ENCODE peak calls at places on chromosomes 3 and 15, in four cellular contexts. J, G, W and U are unnamed samples.

GRCh38 chr3:10419637-10420232 is 85.7 kb downstream of the ATP2B2 start:
- DNase-seq in J (no peak), G (no peak), W (no peak), U (no peak)

GRCh38 chr15:62665449-62665848 is 377.1 kb upstream of the TPM1 start:
- DNase-seq in J (no peak), G (peak), W (no peak), U (no peak)

GRCh38 chr15:69346112-69346511 is 47.4 kb downstream of the PAQR5 start:
- DNase-seq in J (no peak), G (peak), W (no peak), U (no peak)

GRCh38 chr15:74793135-74794028 is 11.5 kb downstream of the CSK start:
- DNase-seq in J (no peak), G (no peak), W (no peak), U (peak)

GRCh38 chr15:63241316-63241715 is 36.1 kb upstream of the APH1B start:
- DNase-seq in J (no peak), G (no peak), W (no peak), U (no peak)

GRCh38 chr3:7241584-7242302 is 380.8 kb downstream of the GRM7 start:
- DNase-seq in J (no peak), G (no peak), W (no peak), U (no peak)

GRCh38 chr3:37031115-37031682 is 37.9 kb downstream of the MLH1 start:
- DNase-seq in J (no peak), G (peak), W (no peak), U (no peak)

GRCh38 chr3:150275946-150276345 is 132.2 kb upstream of the TSC22D2 start:
- DNase-seq in J (no peak), G (no peak), W (no peak), U (no peak)

GRCh38 chr3:16548721-16549120 is 35.2 kb upstream of the RFTN1 start:
- DNase-seq in J (no peak), G (peak), W (no peak), U (no peak)

GRCh38 chr15:74235962-74236361 is at the start of gene CCDC33:
- DNase-seq in J (no peak), G (no peak), W (peak), U (no peak)

GRCh38 chr3:58666683-58667082 is at the start of gene FAM3D:
- DNase-seq in J (no peak), G (no peak), W (no peak), U (no peak)

GRCh38 chr3:13647314-13648059 is 98.6 kb downstream of the FBLN2 start:
- DNase-seq in J (peak), G (peak), W (no peak), U (no peak)

GRCh38 chr15:77702211-77702957 is 69.7 kb upstream of the LINGO1 start:
- DNase-seq in J (no peak), G (peak), W (no peak), U (peak)

GRCh38 chr3:138127636-138128365 is 4.4 kb downstream of the A4GNT start:
- DNase-seq in J (no peak), G (no peak), W (no peak), U (no peak)

GRCh38 chr3:104907507-104907906 is 459.2 kb upstream of the ALCAM start:
- DNase-seq in J (no peak), G (peak), W (no peak), U (no peak)

GRCh38 chr15:73959012-73959581 is 32.8 kb downstream of the LOXL1 start:
- DNase-seq in J (peak), G (no peak), W (no peak), U (no peak)

GRCh38 chr3:150069633-150070032 is 98.9 kb upstream of the PFN2 start:
- DNase-seq in J (no peak), G (no peak), W (no peak), U (no peak)

GRCh38 chr15:69662668-69663000 is 210.0 kb downstream of the RPLP1 start:
- DNase-seq in J (no peak), G (no peak), W (no peak), U (no peak)

DNA sequence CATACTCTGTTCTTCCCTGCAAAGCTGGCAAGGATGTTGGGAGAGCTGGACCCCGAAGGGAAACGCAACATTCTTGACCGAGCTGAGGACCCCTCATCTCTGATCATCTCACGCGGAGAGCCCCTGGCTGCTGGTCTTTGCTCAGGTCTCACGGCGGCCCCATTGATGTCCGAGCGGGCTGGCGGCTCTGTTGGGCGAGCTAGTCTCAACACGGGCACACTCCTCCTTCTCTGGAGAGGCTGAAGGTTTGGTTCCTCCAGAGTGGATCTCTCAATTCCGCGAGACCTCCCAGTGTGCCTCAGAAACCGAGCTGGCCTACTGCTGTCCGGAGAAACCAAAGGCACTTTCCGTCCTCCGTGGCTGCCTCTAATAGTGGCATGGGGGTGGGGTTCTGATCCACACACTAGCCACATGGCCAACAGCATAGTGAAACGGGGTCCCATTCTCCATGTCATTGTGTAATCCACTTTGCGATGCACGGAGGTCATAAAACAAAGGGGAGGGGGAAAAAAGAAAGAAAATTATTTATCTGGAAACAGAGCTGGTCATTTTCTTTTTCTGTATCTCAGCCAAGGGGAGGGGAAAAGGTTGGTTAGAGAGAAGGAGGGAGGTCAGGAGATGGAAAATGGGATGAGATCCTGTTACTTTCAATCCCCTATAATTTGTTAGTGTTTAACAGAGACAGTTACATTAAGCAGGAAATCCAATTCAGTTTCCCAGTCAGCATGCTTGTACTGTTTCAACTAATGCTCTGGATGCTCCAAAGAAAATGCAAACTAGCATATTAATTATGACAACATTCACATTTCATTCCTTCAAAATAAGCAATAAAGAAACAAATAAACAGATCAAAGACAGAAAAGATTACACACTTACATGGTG is 1.3 kb downstream of the CCDC80 start:
- DNase-seq in J (no peak), G (peak), W (no peak), U (no peak)
- H3K4me3 ChIP-seq in J (peak), G (peak), W (no peak), U (no peak)

GRCh38 chr3:127820221-127820870 is 2.0 kb downstream of the MGLL start:
- DNase-seq in J (no peak), G (peak), W (no peak), U (peak)
- H3K4me3 ChIP-seq in J (no peak), G (peak), W (peak), U (no peak)

GRCh38 chr3:72155391-72156064 is 370.6 kb upstream of the PROK2 start:
- DNase-seq in J (peak), G (peak), W (no peak), U (no peak)
- H3K4me3 ChIP-seq in J (no peak), G (no peak), W (no peak), U (no peak)

GRCh38 chr3:3110749-3111361 is 681 bp upstream of the IL5RA start:
- DNase-seq in J (no peak), G (no peak), W (no peak), U (no peak)
- H3K4me3 ChIP-seq in J (no peak), G (no peak), W (no peak), U (no peak)

GRCh38 chr3:39812537-39812936 is 3.1 kb downstream of the MYRIP start:
- DNase-seq in J (no peak), G (no peak), W (no peak), U (peak)
- H3K4me3 ChIP-seq in J (no peak), G (no peak), W (no peak), U (no peak)

DNA sequence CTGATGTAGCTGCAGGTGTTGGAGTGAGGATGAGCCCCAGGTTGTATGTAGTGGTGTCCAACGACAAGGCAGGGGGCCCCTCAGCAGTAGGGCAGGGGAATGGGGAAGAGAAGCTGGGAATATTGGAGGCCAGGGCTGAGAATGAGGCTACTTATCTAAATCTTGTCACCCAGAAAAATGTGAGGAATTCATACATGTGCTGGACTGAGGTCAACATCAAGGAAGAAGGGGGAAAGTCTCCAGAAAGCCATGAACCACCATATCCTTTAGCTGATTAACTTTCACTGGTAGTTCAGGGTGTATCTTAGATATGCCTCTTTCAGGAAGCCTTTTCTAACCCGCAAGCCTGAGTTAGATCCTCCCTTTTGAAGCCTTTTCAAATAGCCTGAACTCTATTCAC is 22.6 kb upstream of the FSTL1 start:
- DNase-seq in J (no peak), G (no peak), W (no peak), U (no peak)
- H3K4me3 ChIP-seq in J (no peak), G (no peak), W (no peak), U (no peak)

GRCh38 chr15:71411538-71412482 is 296.5 kb downstream of the THSD4 start:
- DNase-seq in J (peak), G (no peak), W (no peak), U (no peak)
- H3K4me3 ChIP-seq in J (no peak), G (no peak), W (no peak), U (no peak)

GRCh38 chr3:64028754-64029153 is 5.5 kb upstream of the PSMD6 start:
- DNase-seq in J (no peak), G (no peak), W (no peak), U (no peak)

GRCh38 chr3:64031540-64032533 is 8.5 kb upstream of the PSMD6 start:
- DNase-seq in J (no peak), G (no peak), W (no peak), U (no peak)

GRCh38 chr3:64033033-64033432 is 9.7 kb upstream of the PSMD6 start:
- DNase-seq in J (no peak), G (no peak), W (no peak), U (no peak)

GRCh38 chr3:64029287-64029686 is 6.0 kb upstream of the PSMD6 start:
- DNase-seq in J (no peak), G (no peak), W (no peak), U (no peak)

GRCh38 chr3:64030741-64031140 is 7.4 kb upstream of the PSMD6 start:
- DNase-seq in J (peak), G (peak), W (peak), U (peak)
- H3K4me3 ChIP-seq in J (peak), G (no peak), W (peak), U (no peak)

GRCh38 chr3:179723617-179724016 is 70.8 kb downstream of the USP13 start:
- DNase-seq in J (no peak), G (no peak), W (no peak), U (no peak)
- H3K4me3 ChIP-seq in J (no peak), G (no peak), W (no peak), U (no peak)

GRCh38 chr15:60389261-60390077 is 8.3 kb downstream of the ANXA2 start:
- DNase-seq in J (no peak), G (no peak), W (no peak), U (peak)

GRCh38 chr15:60390231-60390630 is 7.6 kb downstream of the ANXA2 start:
- DNase-seq in J (no peak), G (no peak), W (no peak), U (peak)

GRCh38 chr15:60392601-60392985 is 5.2 kb downstream of the ANXA2 start:
- DNase-seq in J (no peak), G (peak), W (no peak), U (peak)

GRCh38 chr15:60391722-60392340 is 6.0 kb downstream of the ANXA2 start:
- DNase-seq in J (peak), G (no peak), W (no peak), U (peak)

DNA sequence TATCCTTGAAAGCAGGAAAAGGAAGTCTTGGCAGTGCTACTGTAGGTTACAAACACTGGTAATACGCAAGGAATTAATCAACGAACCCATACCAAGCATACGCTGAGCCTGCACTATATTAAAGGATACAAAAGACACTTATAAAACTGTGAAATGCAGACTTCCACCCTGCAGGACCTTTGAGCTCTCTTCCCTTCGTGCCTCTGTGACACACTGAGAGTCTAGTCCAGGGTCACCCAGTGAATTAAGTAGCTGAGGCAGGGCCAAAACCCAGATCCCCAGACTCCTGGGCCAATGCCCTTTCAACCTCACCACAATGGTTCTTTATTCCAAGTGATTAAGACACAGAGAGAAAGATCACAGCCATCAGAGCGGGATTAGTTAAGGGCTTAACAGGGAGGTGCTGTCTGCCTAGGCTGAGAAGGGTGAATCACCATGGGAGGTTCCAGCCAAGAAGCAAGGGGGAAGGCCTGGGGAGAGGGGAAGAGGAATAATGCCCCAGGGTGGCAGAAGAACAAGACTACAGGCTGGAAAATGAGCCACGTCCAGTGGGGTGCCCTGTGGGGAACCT is 6.8 kb downstream of the ANXA2 start:
- DNase-seq in J (peak), G (peak), W (no peak), U (peak)
- H3K4me3 ChIP-seq in J (peak), G (peak), W (no peak), U (peak)